ENCODE peak calls at places on chromosomes 7 and 10, in five cellular contexts. W is astrocyte of the hippocampus, I is Calu3, J is omental fat pad, G is activated T-cell treated with anti-CD3 and anti-CD28 coated beads for 24 hours. V is an unnamed sample.

GRCh38 chr10:46285966-46286620 is 704 bp upstream of the ANTXRL start:
- DNase-seq in J (no peak), I (no peak), W (no peak), G (no peak), V (no peak)

GRCh38 chr7:90222390-90222789 is 10.8 kb downstream of the STEAP2 start:
- DNase-seq in W (no peak), J (no peak), G (no peak), I (no peak), V (no peak)

GRCh38 chr10:14153570-14154055 is 177.1 kb downstream of the FRMD4A start:
- DNase-seq in G (no peak), W (no peak), I (no peak), J (no peak), V (no peak)

GRCh38 chr10:77463499-77463898 is 174.1 kb downstream of the KCNMA1 start:
- DNase-seq in W (no peak), I (no peak), J (no peak), G (no peak), V (no peak)

GRCh38 chr10:79331709-79332108 is 15.6 kb upstream of the PPIF start:
- DNase-seq in W (peak), J (no peak), I (no peak), G (peak), V (no peak)

GRCh38 chr7:129550673-129551360 is 48.5 kb downstream of the SMKR1 start:
- DNase-seq in I (no peak), J (no peak), W (no peak), G (no peak), V (no peak)

GRCh38 chr10:3741688-3742461 is 43.1 kb downstream of the KLF6 start:
- DNase-seq in I (no peak), G (no peak), W (no peak), J (no peak), V (no peak)

GRCh38 chr7:148847815-148848726 is 36.0 kb downstream of the EZH2 start:
- DNase-seq in J (no peak), I (no peak), W (no peak), G (no peak), V (no peak)

GRCh38 chr10:72803119-72803505 is 90.4 kb upstream of the OIT3 start:
- DNase-seq in J (no peak), I (no peak), W (no peak), G (no peak), V (no peak)

GRCh38 chr7:27784399-27785053 is 44.6 kb downstream of the TAX1BP1 start:
- DNase-seq in I (peak), J (no peak), G (peak), W (peak), V (no peak)

GRCh38 chr7:117323877-117324699 is 1.2 kb upstream of the WNT2 start:
- DNase-seq in W (peak), I (peak), G (no peak), J (no peak), V (no peak)

GRCh38 chr10:122344741-122345258 is 29.7 kb upstream of the PLEKHA1 start:
- DNase-seq in W (peak), J (no peak), I (no peak), G (no peak), V (no peak)

GRCh38 chr7:148849393-148850098 is 34.5 kb downstream of the EZH2 start:
- DNase-seq in G (no peak), I (no peak), J (no peak), W (peak), V (no peak)

GRCh38 chr7:80018941-80019808 is 115.5 kb upstream of the GNAI1 start:
- DNase-seq in I (peak), J (no peak), G (peak), W (peak), V (peak)

GRCh38 chr10:16717617-16718395 is 99.4 kb downstream of the RSU1 start:
- DNase-seq in J (no peak), G (no peak), W (peak), I (no peak), V (no peak)

V was measured in effector CD8-positive, alpha-beta T cell.